ENCODE peak calls at places on chromosomes 5 and 9, in five cellular contexts. One of them, this sample, is unnamed.

GRCh38 chr5:88545348-88545747 is 276.7 kb upstream of the TMEM161B start:
- DNase-seq in lower lobe of right lung: no peak
- DNase-seq in spleen: no peak
- DNase-seq in astrocyte of the cerebellum: no peak
- DNase-seq in left ventricle myocardium inferior: no peak
- DNase-seq in this sample: no peak

GRCh38 chr9:93031629-93032431 is 26.7 kb upstream of the SUSD3 start:
- DNase-seq in lower lobe of right lung: no peak
- DNase-seq in astrocyte of the cerebellum: no peak
- DNase-seq in spleen: no peak
- DNase-seq in left ventricle myocardium inferior: no peak
- DNase-seq in this sample: no peak

GRCh38 chr5:149618581-149619248 is 37.4 kb downstream of the ARHGEF37 start:
- DNase-seq in spleen: no peak
- DNase-seq in astrocyte of the cerebellum: peak
- DNase-seq in lower lobe of right lung: no peak
- DNase-seq in left ventricle myocardium inferior: no peak
- DNase-seq in this sample: peak

GRCh38 chr9:71783120-71783523 is 14.8 kb upstream of the CEMIP2 start:
- DNase-seq in astrocyte of the cerebellum: no peak
- DNase-seq in lower lobe of right lung: peak
- DNase-seq in left ventricle myocardium inferior: no peak
- DNase-seq in spleen: peak
- DNase-seq in this sample: no peak

GRCh38 chr5:32600057-32600622 is 14.8 kb downstream of the SUB1 start:
- DNase-seq in lower lobe of right lung: no peak
- DNase-seq in left ventricle myocardium inferior: no peak
- DNase-seq in spleen: no peak
- DNase-seq in astrocyte of the cerebellum: peak
- DNase-seq in this sample: peak

GRCh38 chr5:176440932-176441706 is 7.1 kb upstream of the FAF2 start:
- DNase-seq in spleen: no peak
- DNase-seq in astrocyte of the cerebellum: no peak
- DNase-seq in left ventricle myocardium inferior: no peak
- DNase-seq in lower lobe of right lung: no peak
- DNase-seq in this sample: no peak

GRCh38 chr9:93586290-93587057 is 10.1 kb downstream of the PHF2 start:
- DNase-seq in lower lobe of right lung: peak
- DNase-seq in spleen: no peak
- DNase-seq in astrocyte of the cerebellum: no peak
- DNase-seq in left ventricle myocardium inferior: peak
- DNase-seq in this sample: no peak

GRCh38 chr9:121187681-121188305 is 13.9 kb downstream of the RAB14 start:
- DNase-seq in astrocyte of the cerebellum: no peak
- DNase-seq in lower lobe of right lung: no peak
- DNase-seq in spleen: no peak
- DNase-seq in left ventricle myocardium inferior: no peak
- DNase-seq in this sample: no peak

GRCh38 chr5:131305138-131305650 is 41.3 kb downstream of the CDC42SE2 start:
- DNase-seq in spleen: no peak
- DNase-seq in left ventricle myocardium inferior: no peak
- DNase-seq in lower lobe of right lung: no peak
- DNase-seq in astrocyte of the cerebellum: no peak
- DNase-seq in this sample: no peak

GRCh38 chr9:99606955-99607354 is 214.7 kb upstream of the NR4A3 start:
- DNase-seq in astrocyte of the cerebellum: no peak
- DNase-seq in left ventricle myocardium inferior: no peak
- DNase-seq in spleen: no peak
- DNase-seq in lower lobe of right lung: no peak
- DNase-seq in this sample: no peak

GRCh38 chr5:61327761-61328753 is 4.0 kb upstream of the ZSWIM6 start:
- DNase-seq in lower lobe of right lung: no peak
- DNase-seq in spleen: no peak
- DNase-seq in astrocyte of the cerebellum: no peak
- DNase-seq in left ventricle myocardium inferior: no peak
- DNase-seq in this sample: no peak

GRCh38 chr5:41009228-41009627 is 61.9 kb downstream of the MROH2B start:
- DNase-seq in left ventricle myocardium inferior: no peak
- DNase-seq in lower lobe of right lung: no peak
- DNase-seq in astrocyte of the cerebellum: no peak
- DNase-seq in spleen: no peak
- DNase-seq in this sample: no peak

GRCh38 chr5:140821375-140822280 is at the start of gene PCDHA5:
- DNase-seq in lower lobe of right lung: no peak
- DNase-seq in astrocyte of the cerebellum: no peak
- DNase-seq in spleen: no peak
- DNase-seq in left ventricle myocardium inferior: no peak
- DNase-seq in this sample: no peak

GRCh38 chr5:179381691-179382090 is 36.4 kb upstream of the ADAMTS2 start:
- DNase-seq in lower lobe of right lung: no peak
- DNase-seq in astrocyte of the cerebellum: no peak
- DNase-seq in spleen: no peak
- DNase-seq in left ventricle myocardium inferior: no peak
- DNase-seq in this sample: no peak

GRCh38 chr5:3197699-3198098 is 397.9 kb upstream of the IRX1 start:
- DNase-seq in spleen: no peak
- DNase-seq in lower lobe of right lung: no peak
- DNase-seq in left ventricle myocardium inferior: no peak
- DNase-seq in astrocyte of the cerebellum: no peak
- DNase-seq in this sample: no peak

GRCh38 chr5:163565931-163566608 is 60.7 kb downstream of the MAT2B start:
- DNase-seq in astrocyte of the cerebellum: no peak
- DNase-seq in lower lobe of right lung: peak
- DNase-seq in left ventricle myocardium inferior: no peak
- DNase-seq in spleen: peak
- DNase-seq in this sample: no peak

GRCh38 chr5:30505014-30505886 is 688.2 kb upstream of the CDH6 start:
- DNase-seq in astrocyte of the cerebellum: peak
- DNase-seq in left ventricle myocardium inferior: no peak
- DNase-seq in lower lobe of right lung: no peak
- DNase-seq in spleen: no peak
- DNase-seq in this sample: no peak

GRCh38 chr9:88420227-88420626 is 32.0 kb downstream of the SPIN1 start:
- DNase-seq in astrocyte of the cerebellum: no peak
- DNase-seq in lower lobe of right lung: no peak
- DNase-seq in left ventricle myocardium inferior: no peak
- DNase-seq in spleen: no peak
- DNase-seq in this sample: no peak

GRCh38 chr5:134005415-134006118 is 792 bp upstream of the VDAC1 start:
- DNase-seq in left ventricle myocardium inferior: peak
- DNase-seq in lower lobe of right lung: peak
- DNase-seq in astrocyte of the cerebellum: no peak
- DNase-seq in spleen: peak
- DNase-seq in this sample: no peak

GRCh38 chr5:72821776-72822175 is 5.3 kb downstream of the TNPO1 start:
- DNase-seq in spleen: no peak
- DNase-seq in left ventricle myocardium inferior: no peak
- DNase-seq in astrocyte of the cerebellum: no peak
- DNase-seq in lower lobe of right lung: no peak
- DNase-seq in this sample: no peak

GRCh38 chr9:72983512-72984021 is 30.7 kb upstream of the ALDH1A1 start:
- DNase-seq in left ventricle myocardium inferior: no peak
- DNase-seq in astrocyte of the cerebellum: no peak
- DNase-seq in lower lobe of right lung: no peak
- DNase-seq in spleen: no peak
- DNase-seq in this sample: no peak

GRCh38 chr5:145812877-145813276 is 22.3 kb downstream of the PRELID2 start:
- DNase-seq in spleen: no peak
- DNase-seq in lower lobe of right lung: no peak
- DNase-seq in astrocyte of the cerebellum: no peak
- DNase-seq in left ventricle myocardium inferior: no peak
- DNase-seq in this sample: no peak

GRCh38 chr9:89366711-89367110 is 48.4 kb downstream of the SECISBP2 start:
- DNase-seq in spleen: no peak
- DNase-seq in lower lobe of right lung: no peak
- DNase-seq in astrocyte of the cerebellum: no peak
- DNase-seq in left ventricle myocardium inferior: no peak
- DNase-seq in this sample: no peak

GRCh38 chr9:97809666-97810344 is 43.2 kb upstream of the FOXE1 start:
- DNase-seq in astrocyte of the cerebellum: no peak
- DNase-seq in lower lobe of right lung: no peak
- DNase-seq in spleen: no peak
- DNase-seq in left ventricle myocardium inferior: no peak
- DNase-seq in this sample: no peak

GRCh38 chr9:85016389-85016997 is 347.0 kb downstream of the NTRK2 start:
- DNase-seq in spleen: no peak
- DNase-seq in lower lobe of right lung: no peak
- DNase-seq in astrocyte of the cerebellum: no peak
- DNase-seq in left ventricle myocardium inferior: no peak
- DNase-seq in this sample: no peak

GRCh38 chr5:115920171-115920725 is 42.0 kb upstream of the LVRN start:
- DNase-seq in astrocyte of the cerebellum: no peak
- DNase-seq in spleen: no peak
- DNase-seq in lower lobe of right lung: no peak
- DNase-seq in left ventricle myocardium inferior: no peak
- DNase-seq in this sample: no peak

GRCh38 chr9:136222896-136223266 is 18.0 kb upstream of the LHX3 start:
- DNase-seq in lower lobe of right lung: no peak
- DNase-seq in left ventricle myocardium inferior: no peak
- DNase-seq in astrocyte of the cerebellum: no peak
- DNase-seq in spleen: no peak
- DNase-seq in this sample: no peak
- TF ChIP-seq CTCF in lower lobe of right lung: no peak
- TF ChIP-seq CTCF in left ventricle myocardium inferior: no peak
- TF ChIP-seq CTCF in astrocyte of the cerebellum: no peak
- TF ChIP-seq CTCF in spleen: no peak
- TF ChIP-seq CTCF in this sample: no peak

GRCh38 chr5:64763948-64764503 is 4.5 kb downstream of the SREK1IP1 start:
- DNase-seq in astrocyte of the cerebellum: no peak
- DNase-seq in left ventricle myocardium inferior: no peak
- DNase-seq in spleen: no peak
- DNase-seq in lower lobe of right lung: no peak
- DNase-seq in this sample: no peak

GRCh38 chr5:64766105-64766504 is 2.4 kb downstream of the SREK1IP1 start:
- DNase-seq in spleen: no peak
- DNase-seq in lower lobe of right lung: no peak
- DNase-seq in left ventricle myocardium inferior: no peak
- DNase-seq in astrocyte of the cerebellum: no peak
- DNase-seq in this sample: no peak

GRCh38 chr5:64767959-64768357 is 533 bp downstream of the SREK1IP1 start:
- DNase-seq in astrocyte of the cerebellum: no peak
- DNase-seq in spleen: peak
- DNase-seq in left ventricle myocardium inferior: no peak
- DNase-seq in lower lobe of right lung: no peak
- DNase-seq in this sample: no peak

GRCh38 chr5:64768358-64769312 is at the start of the genes CWC27 and SREK1IP1:
- DNase-seq in left ventricle myocardium inferior: peak
- DNase-seq in spleen: peak
- DNase-seq in lower lobe of right lung: peak
- DNase-seq in astrocyte of the cerebellum: peak
- DNase-seq in this sample: peak

GRCh38 chr5:64766934-64767333 is 1.6 kb downstream of the SREK1IP1 start:
- DNase-seq in left ventricle myocardium inferior: no peak
- DNase-seq in lower lobe of right lung: no peak
- DNase-seq in astrocyte of the cerebellum: no peak
- DNase-seq in spleen: no peak
- DNase-seq in this sample: no peak
- H3K4me3 ChIP-seq in left ventricle myocardium inferior: peak
- H3K4me3 ChIP-seq in lower lobe of right lung: peak
- H3K4me3 ChIP-seq in astrocyte of the cerebellum: peak
- H3K4me3 ChIP-seq in spleen: peak
- H3K4me3 ChIP-seq in this sample: peak

GRCh38 chr5:139468421-139468931 is 2.3 kb upstream of the SMIM33 start:
- DNase-seq in lower lobe of right lung: peak
- DNase-seq in astrocyte of the cerebellum: no peak
- DNase-seq in spleen: no peak
- DNase-seq in left ventricle myocardium inferior: no peak
- DNase-seq in this sample: no peak
- TF ChIP-seq CTCF in lower lobe of right lung: no peak
- TF ChIP-seq CTCF in astrocyte of the cerebellum: no peak
- TF ChIP-seq CTCF in spleen: no peak
- TF ChIP-seq CTCF in left ventricle myocardium inferior: no peak
- TF ChIP-seq CTCF in this sample: peak

DNA sequence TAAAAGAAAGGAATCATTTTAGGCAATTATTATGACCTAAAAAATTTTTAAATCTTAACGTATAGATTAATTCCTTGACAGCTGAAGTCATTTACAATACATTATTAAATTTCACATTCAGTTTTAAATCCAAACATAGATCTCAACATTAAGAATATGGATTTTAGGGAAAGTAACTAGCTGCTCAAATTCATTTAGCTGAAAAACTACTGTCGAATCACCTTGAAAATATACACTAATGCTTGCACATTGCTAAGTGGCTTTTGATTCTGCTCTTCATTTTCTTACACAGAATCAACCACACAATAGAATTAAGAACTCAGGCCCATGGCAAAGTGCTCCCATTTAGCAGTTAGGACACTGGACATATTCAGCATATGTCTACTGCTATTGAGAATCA is 454.2 kb downstream of the RAB3C start:
- DNase-seq in spleen: no peak
- DNase-seq in astrocyte of the cerebellum: no peak
- DNase-seq in lower lobe of right lung: no peak
- DNase-seq in left ventricle myocardium inferior: no peak
- DNase-seq in this sample: no peak
- H3K4me3 ChIP-seq in spleen: peak
- H3K4me3 ChIP-seq in astrocyte of the cerebellum: no peak
- H3K4me3 ChIP-seq in lower lobe of right lung: peak
- H3K4me3 ChIP-seq in left ventricle myocardium inferior: peak
- H3K4me3 ChIP-seq in this sample: no peak

GRCh38 chr9:69027355-69028097 is 8.0 kb upstream of the FXN start:
- DNase-seq in left ventricle myocardium inferior: no peak
- DNase-seq in astrocyte of the cerebellum: no peak
- DNase-seq in spleen: no peak
- DNase-seq in lower lobe of right lung: no peak
- DNase-seq in this sample: no peak
- TF ChIP-seq CTCF in left ventricle myocardium inferior: peak
- TF ChIP-seq CTCF in astrocyte of the cerebellum: peak
- TF ChIP-seq CTCF in spleen: peak
- TF ChIP-seq CTCF in lower lobe of right lung: peak
- TF ChIP-seq CTCF in this sample: peak

GRCh38 chr9:18296702-18297531 is 177.0 kb upstream of the ADAMTSL1 start:
- DNase-seq in left ventricle myocardium inferior: no peak
- DNase-seq in astrocyte of the cerebellum: peak
- DNase-seq in lower lobe of right lung: no peak
- DNase-seq in spleen: no peak
- DNase-seq in this sample: peak
- H3K4me3 ChIP-seq in left ventricle myocardium inferior: peak
- H3K4me3 ChIP-seq in astrocyte of the cerebellum: no peak
- H3K4me3 ChIP-seq in lower lobe of right lung: no peak
- H3K4me3 ChIP-seq in spleen: no peak
- H3K4me3 ChIP-seq in this sample: peak

This sample was measured in BJ.